ENCODE peak calls at places on chromosomes 1 and 21, in four cellular contexts. One of them, this sample, is unnamed.

GRCh38 chr1:165467706-165468105 is 22.8 kb upstream of the RXRG start:
- DNase-seq in activated naive CD4-positive, alpha-beta T cell: no peak
- DNase-seq in NCI-H1105: no peak
- DNase-seq in stimulated activated CD8-positive, alpha-beta memory T cell treated with anti-CD3 and anti-CD28 coated beads, Interleukin-15, amount 100 ng/mL, for 4 hours: no peak
- DNase-seq in this sample: no peak

GRCh38 chr1:185534806-185535205 is 199.4 kb upstream of the HMCN1 start:
- DNase-seq in stimulated activated CD8-positive, alpha-beta memory T cell treated with anti-CD3 and anti-CD28 coated beads, Interleukin-15, amount 100 ng/mL, for 4 hours: no peak
- DNase-seq in activated naive CD4-positive, alpha-beta T cell: no peak
- DNase-seq in NCI-H1105: peak
- DNase-seq in this sample: no peak

GRCh38 chr1:29033829-29034466 is 89.8 kb downstream of the TMEM200B start:
- DNase-seq in activated naive CD4-positive, alpha-beta T cell: no peak
- DNase-seq in NCI-H1105: peak
- DNase-seq in stimulated activated CD8-positive, alpha-beta memory T cell treated with anti-CD3 and anti-CD28 coated beads, Interleukin-15, amount 100 ng/mL, for 4 hours: no peak
- DNase-seq in this sample: no peak

GRCh38 chr1:8378202-8378601 is 60.3 kb downstream of the SLC45A1 start:
- DNase-seq in activated naive CD4-positive, alpha-beta T cell: no peak
- DNase-seq in NCI-H1105: no peak
- DNase-seq in stimulated activated CD8-positive, alpha-beta memory T cell treated with anti-CD3 and anti-CD28 coated beads, Interleukin-15, amount 100 ng/mL, for 4 hours: no peak
- DNase-seq in this sample: no peak

GRCh38 chr21:15935530-15935929 is 205.7 kb downstream of the USP25 start:
- DNase-seq in activated naive CD4-positive, alpha-beta T cell: no peak
- DNase-seq in NCI-H1105: no peak
- DNase-seq in stimulated activated CD8-positive, alpha-beta memory T cell treated with anti-CD3 and anti-CD28 coated beads, Interleukin-15, amount 100 ng/mL, for 4 hours: no peak
- DNase-seq in this sample: no peak

GRCh38 chr1:27816921-27817630 is 13.5 kb upstream of the PPP1R8 start:
- DNase-seq in activated naive CD4-positive, alpha-beta T cell: no peak
- DNase-seq in NCI-H1105: no peak
- DNase-seq in stimulated activated CD8-positive, alpha-beta memory T cell treated with anti-CD3 and anti-CD28 coated beads, Interleukin-15, amount 100 ng/mL, for 4 hours: no peak
- DNase-seq in this sample: no peak

GRCh38 chr1:10867914-10868598 is 71.6 kb upstream of the CASZ1 start:
- DNase-seq in NCI-H1105: no peak
- DNase-seq in activated naive CD4-positive, alpha-beta T cell: no peak
- DNase-seq in stimulated activated CD8-positive, alpha-beta memory T cell treated with anti-CD3 and anti-CD28 coated beads, Interleukin-15, amount 100 ng/mL, for 4 hours: no peak
- DNase-seq in this sample: no peak

GRCh38 chr1:203028067-203028783 is 1.9 kb downstream of the PPFIA4 start:
- DNase-seq in NCI-H1105: no peak
- DNase-seq in stimulated activated CD8-positive, alpha-beta memory T cell treated with anti-CD3 and anti-CD28 coated beads, Interleukin-15, amount 100 ng/mL, for 4 hours: no peak
- DNase-seq in activated naive CD4-positive, alpha-beta T cell: no peak
- DNase-seq in this sample: no peak

GRCh38 chr1:246506440-246506784 is 667 bp downstream of the SMYD3 start:
- DNase-seq in NCI-H1105: no peak
- DNase-seq in stimulated activated CD8-positive, alpha-beta memory T cell treated with anti-CD3 and anti-CD28 coated beads, Interleukin-15, amount 100 ng/mL, for 4 hours: no peak
- DNase-seq in activated naive CD4-positive, alpha-beta T cell: no peak
- DNase-seq in this sample: no peak

GRCh38 chr1:244957525-244957924 is 93.2 kb upstream of the HNRNPU start:
- DNase-seq in NCI-H1105: no peak
- DNase-seq in activated naive CD4-positive, alpha-beta T cell: no peak
- DNase-seq in stimulated activated CD8-positive, alpha-beta memory T cell treated with anti-CD3 and anti-CD28 coated beads, Interleukin-15, amount 100 ng/mL, for 4 hours: no peak
- DNase-seq in this sample: no peak

GRCh38 chr1:31750858-31751638 is 13.1 kb downstream of the ADGRB2 start:
- DNase-seq in activated naive CD4-positive, alpha-beta T cell: no peak
- DNase-seq in NCI-H1105: no peak
- DNase-seq in stimulated activated CD8-positive, alpha-beta memory T cell treated with anti-CD3 and anti-CD28 coated beads, Interleukin-15, amount 100 ng/mL, for 4 hours: no peak
- DNase-seq in this sample: no peak

GRCh38 chr1:205970486-205970885 is 27.2 kb upstream of the SLC26A9 start:
- DNase-seq in NCI-H1105: no peak
- DNase-seq in stimulated activated CD8-positive, alpha-beta memory T cell treated with anti-CD3 and anti-CD28 coated beads, Interleukin-15, amount 100 ng/mL, for 4 hours: no peak
- DNase-seq in activated naive CD4-positive, alpha-beta T cell: no peak
- DNase-seq in this sample: no peak

GRCh38 chr1:109579044-109579443 is 30.6 kb downstream of the GNAI3 start:
- DNase-seq in NCI-H1105: no peak
- DNase-seq in activated naive CD4-positive, alpha-beta T cell: no peak
- DNase-seq in stimulated activated CD8-positive, alpha-beta memory T cell treated with anti-CD3 and anti-CD28 coated beads, Interleukin-15, amount 100 ng/mL, for 4 hours: no peak
- DNase-seq in this sample: no peak

GRCh38 chr1:212433577-212434462 is 1.1 kb downstream of the NENF start:
- DNase-seq in activated naive CD4-positive, alpha-beta T cell: no peak
- DNase-seq in stimulated activated CD8-positive, alpha-beta memory T cell treated with anti-CD3 and anti-CD28 coated beads, Interleukin-15, amount 100 ng/mL, for 4 hours: no peak
- DNase-seq in NCI-H1105: no peak
- DNase-seq in this sample: no peak

GRCh38 chr1:205450448-205450847 is 5.4 kb downstream of the BLACAT1 start:
- DNase-seq in NCI-H1105: no peak
- DNase-seq in activated naive CD4-positive, alpha-beta T cell: no peak
- DNase-seq in stimulated activated CD8-positive, alpha-beta memory T cell treated with anti-CD3 and anti-CD28 coated beads, Interleukin-15, amount 100 ng/mL, for 4 hours: no peak
- DNase-seq in this sample: no peak

This sample was measured in ascending aorta.